ENCODE peak calls at places on chromosomes 13 and 19, in nine cellular contexts. One of them, this sample, is unnamed.

GRCh38 chr19:1394252-1395193 is 6.8 kb downstream of the GAMT start:
- DNase-seq in Peyer's patch: no peak
- DNase-seq in AG04450: no peak
- DNase-seq in HCT116: no peak
- DNase-seq in astrocyte of the spinal cord: no peak
- DNase-seq in epithelial cell of esophagus: peak
- DNase-seq in A549: no peak
- DNase-seq in dorsolateral prefrontal cortex: no peak
- DNase-seq in brain microvascular endothelial cell: no peak
- DNase-seq in this sample: no peak

GRCh38 chr13:100423375-100423774 is 165.2 kb downstream of the GGACT start:
- DNase-seq in Peyer's patch: no peak
- DNase-seq in AG04450: no peak
- DNase-seq in HCT116: no peak
- DNase-seq in astrocyte of the spinal cord: no peak
- DNase-seq in epithelial cell of esophagus: peak
- DNase-seq in A549: no peak
- DNase-seq in dorsolateral prefrontal cortex: no peak
- DNase-seq in brain microvascular endothelial cell: no peak
- DNase-seq in this sample: no peak

GRCh38 chr13:76725211-76725610 is 161.0 kb downstream of the KCTD12 start:
- DNase-seq in Peyer's patch: no peak
- DNase-seq in AG04450: no peak
- DNase-seq in HCT116: no peak
- DNase-seq in astrocyte of the spinal cord: peak
- DNase-seq in epithelial cell of esophagus: no peak
- DNase-seq in A549: no peak
- DNase-seq in dorsolateral prefrontal cortex: no peak
- DNase-seq in brain microvascular endothelial cell: peak
- DNase-seq in this sample: no peak

GRCh38 chr19:43572172-43572588 is 3.1 kb downstream of the XRCC1 start:
- DNase-seq in Peyer's patch: no peak
- DNase-seq in AG04450: no peak
- DNase-seq in HCT116: no peak
- DNase-seq in astrocyte of the spinal cord: no peak
- DNase-seq in epithelial cell of esophagus: no peak
- DNase-seq in A549: no peak
- DNase-seq in dorsolateral prefrontal cortex: no peak
- DNase-seq in brain microvascular endothelial cell: no peak
- DNase-seq in this sample: no peak

GRCh38 chr13:64551755-64552154 is 2678.4 kb downstream of the PCDH9 start:
- DNase-seq in Peyer's patch: no peak
- DNase-seq in AG04450: peak
- DNase-seq in HCT116: no peak
- DNase-seq in astrocyte of the spinal cord: peak
- DNase-seq in epithelial cell of esophagus: peak
- DNase-seq in A549: no peak
- DNase-seq in dorsolateral prefrontal cortex: no peak
- DNase-seq in brain microvascular endothelial cell: peak
- DNase-seq in this sample: peak

GRCh38 chr13:28545583-28546333 is 50.8 kb upstream of the FLT1 start:
- DNase-seq in Peyer's patch: no peak
- DNase-seq in AG04450: no peak
- DNase-seq in HCT116: no peak
- DNase-seq in astrocyte of the spinal cord: no peak
- DNase-seq in epithelial cell of esophagus: no peak
- DNase-seq in A549: no peak
- DNase-seq in dorsolateral prefrontal cortex: no peak
- DNase-seq in brain microvascular endothelial cell: no peak
- DNase-seq in this sample: no peak

GRCh38 chr19:13982773-13983172 is 23.3 kb downstream of the RFX1 start:
- DNase-seq in Peyer's patch: no peak
- DNase-seq in AG04450: no peak
- DNase-seq in HCT116: no peak
- DNase-seq in astrocyte of the spinal cord: no peak
- DNase-seq in epithelial cell of esophagus: no peak
- DNase-seq in A549: no peak
- DNase-seq in dorsolateral prefrontal cortex: no peak
- DNase-seq in brain microvascular endothelial cell: no peak
- DNase-seq in this sample: no peak

GRCh38 chr13:47226516-47226915 is 329.7 kb upstream of the HTR2A start:
- DNase-seq in Peyer's patch: no peak
- DNase-seq in AG04450: no peak
- DNase-seq in HCT116: no peak
- DNase-seq in astrocyte of the spinal cord: no peak
- DNase-seq in epithelial cell of esophagus: peak
- DNase-seq in A549: no peak
- DNase-seq in dorsolateral prefrontal cortex: no peak
- DNase-seq in brain microvascular endothelial cell: no peak
- DNase-seq in this sample: no peak

GRCh38 chr19:18220632-18221275 is 5.5 kb downstream of the PDE4C start:
- DNase-seq in Peyer's patch: no peak
- DNase-seq in AG04450: no peak
- DNase-seq in HCT116: no peak
- DNase-seq in astrocyte of the spinal cord: no peak
- DNase-seq in epithelial cell of esophagus: no peak
- DNase-seq in A549: no peak
- DNase-seq in dorsolateral prefrontal cortex: no peak
- DNase-seq in brain microvascular endothelial cell: no peak
- DNase-seq in this sample: no peak

GRCh38 chr19:6521718-6522646 is 8.8 kb upstream of the TNFSF9 start:
- DNase-seq in Peyer's patch: peak
- DNase-seq in AG04450: no peak
- DNase-seq in HCT116: no peak
- DNase-seq in astrocyte of the spinal cord: no peak
- DNase-seq in epithelial cell of esophagus: no peak
- DNase-seq in A549: no peak
- DNase-seq in dorsolateral prefrontal cortex: no peak
- DNase-seq in brain microvascular endothelial cell: peak
- DNase-seq in this sample: no peak

GRCh38 chr19:42343344-42344110 is 18.1 kb downstream of the MEGF8 start:
- DNase-seq in Peyer's patch: no peak
- DNase-seq in AG04450: no peak
- DNase-seq in HCT116: no peak
- DNase-seq in astrocyte of the spinal cord: no peak
- DNase-seq in epithelial cell of esophagus: no peak
- DNase-seq in A549: no peak
- DNase-seq in dorsolateral prefrontal cortex: no peak
- DNase-seq in brain microvascular endothelial cell: no peak
- DNase-seq in this sample: no peak

GRCh38 chr19:52170863-52171320 is 529 bp downstream of the ZNF836 start:
- DNase-seq in Peyer's patch: no peak
- DNase-seq in AG04450: no peak
- DNase-seq in HCT116: no peak
- DNase-seq in astrocyte of the spinal cord: no peak
- DNase-seq in epithelial cell of esophagus: no peak
- DNase-seq in A549: no peak
- DNase-seq in dorsolateral prefrontal cortex: no peak
- DNase-seq in brain microvascular endothelial cell: no peak
- DNase-seq in this sample: no peak

GRCh38 chr19:46134527-46134926 is 10.0 kb upstream of the IGFL3 start:
- DNase-seq in Peyer's patch: no peak
- DNase-seq in AG04450: peak
- DNase-seq in HCT116: no peak
- DNase-seq in astrocyte of the spinal cord: peak
- DNase-seq in epithelial cell of esophagus: peak
- DNase-seq in A549: no peak
- DNase-seq in dorsolateral prefrontal cortex: no peak
- DNase-seq in brain microvascular endothelial cell: peak
- DNase-seq in this sample: no peak

GRCh38 chr19:42275103-42275502 is 6.1 kb downstream of the CIC start:
- DNase-seq in Peyer's patch: no peak
- DNase-seq in AG04450: no peak
- DNase-seq in HCT116: no peak
- DNase-seq in astrocyte of the spinal cord: no peak
- DNase-seq in epithelial cell of esophagus: no peak
- DNase-seq in A549: no peak
- DNase-seq in dorsolateral prefrontal cortex: no peak
- DNase-seq in brain microvascular endothelial cell: no peak
- DNase-seq in this sample: no peak

GRCh38 chr19:33686687-33687541 is 65.2 kb downstream of the CHST8 start:
- DNase-seq in Peyer's patch: no peak
- DNase-seq in AG04450: no peak
- DNase-seq in HCT116: no peak
- DNase-seq in astrocyte of the spinal cord: no peak
- DNase-seq in epithelial cell of esophagus: no peak
- DNase-seq in A549: no peak
- DNase-seq in dorsolateral prefrontal cortex: no peak
- DNase-seq in brain microvascular endothelial cell: no peak
- DNase-seq in this sample: no peak

GRCh38 chr13:66886248-66886647 is 343.9 kb downstream of the PCDH9 start:
- DNase-seq in Peyer's patch: no peak
- DNase-seq in AG04450: no peak
- DNase-seq in HCT116: no peak
- DNase-seq in astrocyte of the spinal cord: peak
- DNase-seq in epithelial cell of esophagus: peak
- DNase-seq in A549: no peak
- DNase-seq in dorsolateral prefrontal cortex: no peak
- DNase-seq in brain microvascular endothelial cell: no peak
- DNase-seq in this sample: no peak

GRCh38 chr13:32264407-32264806 is 50.8 kb downstream of the ZAR1L start:
- DNase-seq in Peyer's patch: no peak
- DNase-seq in AG04450: no peak
- DNase-seq in HCT116: no peak
- DNase-seq in astrocyte of the spinal cord: peak
- DNase-seq in epithelial cell of esophagus: peak
- DNase-seq in A549: no peak
- DNase-seq in dorsolateral prefrontal cortex: no peak
- DNase-seq in brain microvascular endothelial cell: peak
- DNase-seq in this sample: no peak
- TF ChIP-seq CTCF in Peyer's patch: no peak
- TF ChIP-seq CTCF in AG04450: no peak
- TF ChIP-seq CTCF in HCT116: no peak
- TF ChIP-seq CTCF in astrocyte of the spinal cord: no peak
- TF ChIP-seq CTCF in epithelial cell of esophagus: no peak
- TF ChIP-seq CTCF in A549: no peak
- TF ChIP-seq CTCF in dorsolateral prefrontal cortex: no peak
- TF ChIP-seq CTCF in brain microvascular endothelial cell: no peak
- TF ChIP-seq CTCF in this sample: no peak

GRCh38 chr19:12464769-12465725 is 19.6 kb downstream of the ZNF709 start:
- DNase-seq in Peyer's patch: no peak
- DNase-seq in AG04450: no peak
- DNase-seq in HCT116: no peak
- DNase-seq in astrocyte of the spinal cord: no peak
- DNase-seq in epithelial cell of esophagus: no peak
- DNase-seq in A549: no peak
- DNase-seq in dorsolateral prefrontal cortex: no peak
- DNase-seq in brain microvascular endothelial cell: no peak
- DNase-seq in this sample: no peak
- H3K4me3 ChIP-seq in Peyer's patch: no peak
- H3K4me3 ChIP-seq in AG04450: no peak
- H3K4me3 ChIP-seq in HCT116: no peak
- H3K4me3 ChIP-seq in astrocyte of the spinal cord: no peak
- H3K4me3 ChIP-seq in epithelial cell of esophagus: no peak
- H3K4me3 ChIP-seq in A549: no peak
- H3K4me3 ChIP-seq in dorsolateral prefrontal cortex: no peak
- H3K4me3 ChIP-seq in brain microvascular endothelial cell: no peak
- H3K4me3 ChIP-seq in this sample: no peak

GRCh38 chr19:16339361-16339725 is 14.7 kb downstream of the KLF2 start:
- DNase-seq in Peyer's patch: no peak
- DNase-seq in AG04450: no peak
- DNase-seq in HCT116: no peak
- DNase-seq in astrocyte of the spinal cord: no peak
- DNase-seq in epithelial cell of esophagus: no peak
- DNase-seq in A549: no peak
- DNase-seq in dorsolateral prefrontal cortex: no peak
- DNase-seq in brain microvascular endothelial cell: no peak
- DNase-seq in this sample: no peak

GRCh38 chr19:16337809-16338469 is 13.3 kb downstream of the KLF2 start:
- DNase-seq in Peyer's patch: no peak
- DNase-seq in AG04450: no peak
- DNase-seq in HCT116: no peak
- DNase-seq in astrocyte of the spinal cord: no peak
- DNase-seq in epithelial cell of esophagus: no peak
- DNase-seq in A549: no peak
- DNase-seq in dorsolateral prefrontal cortex: no peak
- DNase-seq in brain microvascular endothelial cell: no peak
- DNase-seq in this sample: no peak

GRCh38 chr19:16340654-16341053 is 16.0 kb downstream of the KLF2 start:
- DNase-seq in Peyer's patch: no peak
- DNase-seq in AG04450: no peak
- DNase-seq in HCT116: no peak
- DNase-seq in astrocyte of the spinal cord: no peak
- DNase-seq in epithelial cell of esophagus: no peak
- DNase-seq in A549: no peak
- DNase-seq in dorsolateral prefrontal cortex: no peak
- DNase-seq in brain microvascular endothelial cell: no peak
- DNase-seq in this sample: no peak

GRCh38 chr19:16340092-16340491 is 15.5 kb downstream of the KLF2 start:
- DNase-seq in Peyer's patch: no peak
- DNase-seq in AG04450: no peak
- DNase-seq in HCT116: no peak
- DNase-seq in astrocyte of the spinal cord: peak
- DNase-seq in epithelial cell of esophagus: no peak
- DNase-seq in A549: no peak
- DNase-seq in dorsolateral prefrontal cortex: no peak
- DNase-seq in brain microvascular endothelial cell: peak
- DNase-seq in this sample: no peak

GRCh38 chr19:16338470-16339360 is 14.1 kb downstream of the KLF2 start:
- DNase-seq in Peyer's patch: peak
- DNase-seq in AG04450: peak
- DNase-seq in HCT116: peak
- DNase-seq in astrocyte of the spinal cord: peak
- DNase-seq in epithelial cell of esophagus: peak
- DNase-seq in A549: peak
- DNase-seq in dorsolateral prefrontal cortex: no peak
- DNase-seq in brain microvascular endothelial cell: peak
- DNase-seq in this sample: peak
- TF ChIP-seq CTCF in Peyer's patch: peak
- TF ChIP-seq CTCF in AG04450: peak
- TF ChIP-seq CTCF in HCT116: no peak
- TF ChIP-seq CTCF in astrocyte of the spinal cord: no peak
- TF ChIP-seq CTCF in epithelial cell of esophagus: no peak
- TF ChIP-seq CTCF in A549: no peak
- TF ChIP-seq CTCF in dorsolateral prefrontal cortex: no peak
- TF ChIP-seq CTCF in brain microvascular endothelial cell: peak
- TF ChIP-seq CTCF in this sample: no peak

DNA sequence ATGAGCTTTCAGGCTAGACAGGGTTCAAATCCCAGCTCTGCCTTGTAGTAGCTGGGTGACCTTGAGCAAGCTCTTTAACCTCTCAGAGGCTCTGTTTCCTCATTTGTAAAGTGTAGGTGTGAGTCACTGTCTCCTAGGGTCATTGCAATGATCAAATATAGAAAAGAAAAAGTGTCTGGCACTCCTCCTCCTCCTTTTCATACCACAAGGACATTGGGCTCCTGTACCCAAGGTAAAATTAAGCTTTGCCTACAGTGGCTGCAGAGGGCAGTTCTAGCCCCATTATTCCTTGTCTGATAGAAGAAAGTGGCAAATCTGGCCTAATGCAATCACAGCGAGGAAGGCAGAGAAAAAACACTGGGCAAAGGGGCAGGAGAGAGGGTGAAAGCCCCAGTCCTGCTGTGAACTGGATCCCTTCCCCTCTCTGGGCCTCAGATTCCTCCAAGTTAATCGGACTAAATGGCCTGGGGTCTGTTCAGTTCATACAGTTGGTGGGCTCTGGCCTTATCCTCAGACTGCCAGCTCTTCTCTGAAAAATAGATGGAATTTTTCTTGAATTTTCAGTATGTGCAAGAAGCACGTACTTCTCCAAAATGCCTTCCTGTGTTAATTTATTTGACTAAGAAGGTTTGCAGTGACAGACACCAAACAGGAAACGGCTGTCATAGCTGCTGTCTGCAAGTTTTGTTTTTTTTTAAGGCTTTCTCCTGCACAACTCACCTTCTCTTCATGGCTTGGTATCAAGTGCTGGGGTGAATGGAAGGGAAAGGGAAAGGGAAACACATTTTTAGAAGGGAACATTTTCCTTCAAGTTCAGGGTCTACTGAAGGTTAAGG is 35.3 kb downstream of the RGCC start:
- DNase-seq in Peyer's patch: no peak
- DNase-seq in AG04450: no peak
- DNase-seq in HCT116: no peak
- DNase-seq in astrocyte of the spinal cord: no peak
- DNase-seq in epithelial cell of esophagus: no peak
- DNase-seq in A549: no peak
- DNase-seq in dorsolateral prefrontal cortex: no peak
- DNase-seq in brain microvascular endothelial cell: no peak
- DNase-seq in this sample: no peak
- H3K4me3 ChIP-seq in Peyer's patch: no peak
- H3K4me3 ChIP-seq in AG04450: no peak
- H3K4me3 ChIP-seq in HCT116: no peak
- H3K4me3 ChIP-seq in astrocyte of the spinal cord: no peak
- H3K4me3 ChIP-seq in epithelial cell of esophagus: no peak
- H3K4me3 ChIP-seq in A549: no peak
- H3K4me3 ChIP-seq in dorsolateral prefrontal cortex: no peak
- H3K4me3 ChIP-seq in brain microvascular endothelial cell: no peak
- H3K4me3 ChIP-seq in this sample: no peak

This sample was measured in AG09309.